ENCODE peak calls at places on chromosomes 16 and 17, in seven cellular contexts. I is GM23338, Y is breast epithelium, E is upper lobe of left lung, V is esophagus muscularis mucosa, L is GM12878, G is sigmoid colon. B is an unnamed sample. For H3K36me3, the result is how much of the 10 kb centered on the place peaks cover.

GRCh38 chr17:40303009-40303657 is 5.8 kb upstream of the RARA start:
- DNase-seq in I (peak), Y (no peak), E (no peak), V (no peak), L (no peak), G (no peak), B (no peak)

GRCh38 chr16:8590161-8590688 is at the start of gene TMEM114:
- DNase-seq in I (peak), Y (no peak), E (no peak), V (no peak), L (no peak), G (no peak), B (no peak)

GRCh38 chr17:77378318-77379064 is 237.7 kb downstream of the SEC14L1 start:
- DNase-seq in I (no peak), Y (no peak), E (no peak), V (no peak), L (no peak), G (peak), B (no peak)

GRCh38 chr16:82881517-82881916 is 254.7 kb downstream of the CDH13 start:
- DNase-seq in I (peak), Y (no peak), E (no peak), V (peak), L (no peak), G (no peak), B (no peak)

GRCh38 chr17:65100316-65101140 is 36.6 kb upstream of the RGS9 start:
- DNase-seq in I (peak), Y (peak), E (peak), V (peak), L (peak), G (peak), B (no peak)

GRCh38 chr16:73669535-73670274 is 621.8 kb upstream of the ZFHX3 start:
- DNase-seq in I (no peak), Y (no peak), E (no peak), V (no peak), L (no peak), G (no peak), B (no peak)

GRCh38 chr17:7479389-7480192 is at the start of gene ZBTB4:
- DNase-seq in I (peak), Y (no peak), E (peak), V (peak), L (no peak), G (peak), B (no peak)

GRCh38 chr17:29090746-29091395 is 47.9 kb downstream of the PIPOX start:
- DNase-seq in I (no peak), Y (no peak), E (no peak), V (no peak), L (no peak), G (no peak), B (no peak)

GRCh38 chr16:17776465-17776864 is 305.7 kb upstream of the XYLT1 start:
- DNase-seq in I (no peak), Y (no peak), E (no peak), V (no peak), L (no peak), G (no peak), B (no peak)

GRCh38 chr17:76781056-76781982 is 43.4 kb downstream of the MFSD11 start:
- DNase-seq in I (peak), Y (no peak), E (no peak), V (no peak), L (no peak), G (no peak), B (no peak)

GRCh38 chr17:68334393-68334792 is 43.1 kb downstream of the ARSG start:
- DNase-seq in I (no peak), Y (no peak), E (no peak), V (no peak), L (no peak), G (no peak), B (no peak)

GRCh38 chr17:71329310-71330098 is 791.3 kb upstream of the SOX9 start:
- DNase-seq in I (no peak), Y (no peak), E (no peak), V (no peak), L (no peak), G (no peak), B (no peak)

GRCh38 chr17:47789611-47790520 is 31.7 kb downstream of the OSBPL7 start:
- DNase-seq in I (peak), Y (no peak), E (peak), V (peak), L (no peak), G (no peak), B (no peak)

GRCh38 chr17:27741361-27741861 is 58.9 kb downstream of the NOS2 start:
- DNase-seq in I (no peak), Y (no peak), E (no peak), V (peak), L (no peak), G (no peak), B (peak)

GRCh38 chr16:6510261-6510660 is 822.4 kb upstream of the RBFOX1 start:
- DNase-seq in I (no peak), Y (no peak), E (no peak), V (peak), L (no peak), G (no peak), B (no peak)

GRCh38 chr17:8430966-8431365 is 4.7 kb upstream of the NDEL1 start:
- DNase-seq in I (no peak), Y (peak), E (no peak), V (no peak), L (no peak), G (peak), B (peak)

GRCh38 chr16:23296994-23297393 is 5.1 kb upstream of the SCNN1B start:
- DNase-seq in I (peak), Y (no peak), E (no peak), V (no peak), L (no peak), G (no peak), B (no peak)

GRCh38 chr17:78351449-78352006 is 8.3 kb downstream of the SOCS3 start:
- DNase-seq in I (peak), Y (peak), E (peak), V (peak), L (no peak), G (peak), B (no peak)

GRCh38 chr16:19582050-19582784 is 26.7 kb downstream of the VPS35L start:
- DNase-seq in I (no peak), Y (no peak), E (no peak), V (no peak), L (no peak), G (no peak), B (no peak)
- H3K36me3 ChIP-seq in I (under half), Y (under half), E (under half), V (half or more), L (under half), G (under half), B (half or more)

GRCh38 chr16:53629607-53630312 is 73.9 kb downstream of the RPGRIP1L start:
- DNase-seq in I (no peak), Y (no peak), E (no peak), V (no peak), L (no peak), G (no peak), B (no peak)
- H3K27ac ChIP-seq in I (no peak), Y (no peak), E (no peak), V (no peak), L (no peak), G (no peak), B (no peak)

GRCh38 chr17:59698143-59698542 is 9.1 kb downstream of the PTRH2 start:
- DNase-seq in I (no peak), Y (no peak), E (no peak), V (no peak), L (no peak), G (no peak), B (no peak)

GRCh38 chr17:59695943-59696681 is 11.1 kb downstream of the PTRH2 start:
- DNase-seq in I (no peak), Y (no peak), E (no peak), V (no peak), L (no peak), G (no peak), B (no peak)

GRCh38 chr17:59694344-59694743 is 12.9 kb downstream of the PTRH2 start:
- DNase-seq in I (no peak), Y (no peak), E (no peak), V (no peak), L (no peak), G (no peak), B (no peak)

GRCh38 chr17:59699218-59699617 is 8.0 kb downstream of the PTRH2 start:
- DNase-seq in I (no peak), Y (no peak), E (no peak), V (no peak), L (no peak), G (no peak), B (no peak)

GRCh38 chr17:59696682-59697277 is 10.4 kb downstream of the PTRH2 start:
- DNase-seq in I (no peak), Y (no peak), E (no peak), V (no peak), L (peak), G (no peak), B (no peak)
- TF ChIP-seq POLR2AphosphoS5 in I (no peak), Y (no peak), E (no peak), V (no peak), L (peak), G (no peak), B (no peak)

DNA sequence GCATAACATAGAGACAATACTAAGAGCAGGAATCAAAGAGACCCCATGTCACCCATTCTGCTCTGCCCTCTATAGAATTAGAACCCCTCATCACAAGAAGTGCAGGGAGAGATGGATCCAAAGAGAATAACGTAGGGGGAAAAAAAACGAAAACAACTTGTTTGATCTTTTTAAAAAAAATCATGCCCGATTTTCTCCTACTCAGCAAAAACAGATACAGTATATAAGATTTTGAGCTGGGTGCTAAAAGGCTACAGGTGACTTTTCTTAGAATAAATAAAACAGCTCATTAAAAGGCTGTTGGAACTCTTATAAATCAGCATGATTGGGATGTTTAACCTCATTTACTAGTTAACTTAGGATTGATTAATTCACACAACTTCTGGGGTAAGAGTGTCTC is 17.4 kb downstream of the UBN1 start:
- DNase-seq in I (no peak), Y (no peak), E (no peak), V (no peak), L (no peak), G (no peak), B (no peak)
- H3K36me3 ChIP-seq in I (under half), Y (under half), E (under half), V (half or more), L (under half), G (under half), B (under half)

GRCh38 chr17:1232331-1232730 is 37.9 kb upstream of the BHLHA9 start:
- DNase-seq in I (no peak), Y (no peak), E (no peak), V (no peak), L (no peak), G (no peak), B (no peak)
- H3K27ac ChIP-seq in I (no peak), Y (no peak), E (no peak), V (no peak), L (no peak), G (no peak), B (peak)

DNA sequence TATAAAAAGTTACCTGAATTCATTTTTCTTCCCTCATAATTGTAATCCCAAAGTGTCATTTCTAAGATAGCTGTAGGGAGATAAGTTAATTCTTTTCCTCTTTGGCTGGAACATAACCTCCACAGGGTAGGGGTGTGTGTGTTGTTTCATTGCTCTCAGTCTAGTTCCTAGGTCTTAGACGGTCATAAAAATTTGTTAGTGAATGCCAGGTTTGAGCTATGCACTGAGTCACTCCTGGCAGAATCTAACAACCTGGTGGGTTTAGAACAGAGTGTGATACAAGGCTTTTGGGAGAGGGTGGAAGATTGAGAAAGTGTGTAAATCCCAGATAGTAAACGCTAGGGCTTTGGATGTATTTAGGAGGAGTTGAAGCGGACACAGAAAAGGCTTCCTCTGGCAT is 894 bp upstream of the PHKG2 start:
- DNase-seq in I (no peak), Y (no peak), E (no peak), V (no peak), L (no peak), G (no peak), B (no peak)
- TF ChIP-seq POLR2AphosphoS5 in I (no peak), Y (no peak), E (no peak), V (no peak), L (no peak), G (no peak), B (no peak)

DNA sequence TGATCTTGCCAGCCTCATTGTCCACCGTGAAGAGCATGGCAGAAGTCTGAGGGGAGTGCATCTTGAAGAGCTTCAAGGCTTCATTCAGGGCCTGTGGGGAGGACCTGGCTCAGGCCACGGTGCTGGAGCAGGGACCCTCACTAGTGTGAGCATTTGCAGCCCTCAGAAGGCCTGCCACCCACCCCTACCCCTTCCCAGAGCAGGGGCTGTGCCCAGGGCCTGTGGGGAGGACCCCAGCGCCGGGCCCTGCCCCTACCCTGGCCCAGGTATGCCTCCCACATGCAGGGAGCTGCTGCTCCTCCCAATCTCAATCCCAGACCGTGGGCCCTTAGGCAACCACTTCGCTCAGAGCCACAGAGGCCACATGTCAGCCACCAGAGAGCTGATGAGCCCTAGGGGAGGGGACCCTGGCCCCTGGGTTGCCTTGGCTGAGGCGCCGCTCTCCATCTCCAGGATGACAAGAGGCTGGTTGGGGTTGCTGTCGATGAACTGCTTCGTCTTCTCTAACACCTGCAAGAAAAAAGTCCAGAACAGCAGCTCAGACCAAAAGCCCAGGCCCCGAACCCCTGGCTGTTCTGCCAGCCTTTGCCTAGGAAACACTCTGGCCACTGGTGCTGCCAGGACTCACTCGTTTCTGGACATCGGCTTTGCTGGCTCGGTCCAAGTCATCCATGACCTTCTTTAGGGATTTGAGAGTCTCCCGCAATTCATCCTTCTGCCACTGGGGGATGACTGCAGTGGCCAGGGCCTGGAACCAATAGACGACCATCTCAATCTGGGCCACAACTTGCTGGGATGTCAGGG is 1.8 kb upstream of the EXOSC6 start:
- DNase-seq in I (peak), Y (no peak), E (no peak), V (no peak), L (no peak), G (no peak), B (no peak)
- H3K36me3 ChIP-seq in I (half or more), Y (under half), E (under half), V (half or more), L (under half), G (half or more), B (under half)

GRCh38 chr16:12511308-12511707 is 292.4 kb downstream of the CPPED1 start:
- DNase-seq in I (no peak), Y (no peak), E (no peak), V (no peak), L (no peak), G (no peak), B (no peak)

GRCh38 chr16:12511708-12512107 is 292.0 kb downstream of the CPPED1 start:
- DNase-seq in I (no peak), Y (no peak), E (no peak), V (no peak), L (no peak), G (no peak), B (no peak)

GRCh38 chr16:12509121-12509520 is 294.6 kb downstream of the CPPED1 start:
- DNase-seq in I (no peak), Y (no peak), E (no peak), V (no peak), L (no peak), G (peak), B (no peak)

GRCh38 chr16:12507366-12507765 is 296.3 kb downstream of the CPPED1 start:
- DNase-seq in I (no peak), Y (no peak), E (no peak), V (no peak), L (no peak), G (no peak), B (no peak)

GRCh38 chr16:12508054-12508453 is 295.6 kb downstream of the CPPED1 start:
- DNase-seq in I (no peak), Y (no peak), E (no peak), V (no peak), L (no peak), G (peak), B (no peak)
- H3K27ac ChIP-seq in I (no peak), Y (no peak), E (no peak), V (no peak), L (no peak), G (no peak), B (no peak)